ENCODE peak calls at places on chromosomes 12 and 14, in eight cellular contexts. U is mucosa of descending colon; A is choroid plexus epithelial cell; I is left lung; B is left ventricle myocardium inferior; M is fibroblast of lung; L is CD8-positive, alpha-beta memory T cell; X is brain microvascular endothelial cell. H is an unnamed sample.

GRCh38 chr14:37056473-37056872 is 115.9 kb downstream of the SLC25A21 start:
- DNase-seq in X (peak), U (no peak), M (peak), L (no peak), B (no peak), A (peak), I (no peak), H (peak)

GRCh38 chr12:105235299-105235746 is 651 bp downstream of the APPL2 start:
- DNase-seq in A (no peak), I (no peak), L (no peak), M (no peak), U (no peak), X (no peak), B (no peak), H (no peak)

GRCh38 chr12:132545955-132546354 is 56.0 kb downstream of the FBRSL1 start:
- DNase-seq in U (no peak), X (no peak), I (no peak), M (no peak), B (no peak), L (no peak), A (peak), H (no peak)

GRCh38 chr12:29516431-29516875 is 19.0 kb upstream of the OVCH1 start:
- DNase-seq in A (peak), B (no peak), I (no peak), U (no peak), M (peak), X (peak), L (no peak), H (no peak)

GRCh38 chr12:46948936-46949555 is 123.2 kb upstream of the SLC38A4 start:
- DNase-seq in U (no peak), B (no peak), A (no peak), I (no peak), M (no peak), X (no peak), L (no peak), H (no peak)

GRCh38 chr12:83196694-83197350 is 510.1 kb downstream of the TMTC2 start:
- DNase-seq in A (no peak), B (no peak), I (no peak), U (no peak), L (no peak), M (no peak), X (no peak), H (no peak)

GRCh38 chr12:46647034-46647433 is 178.8 kb downstream of the SLC38A4 start:
- DNase-seq in X (no peak), B (no peak), I (no peak), L (no peak), A (no peak), U (no peak), M (no peak), H (no peak)

GRCh38 chr12:56157201-56158028 is 744 bp upstream of the MYL6 start:
- DNase-seq in X (peak), L (peak), U (peak), I (peak), B (peak), M (peak), A (peak), H (peak)

GRCh38 chr14:103105580-103106168 is 11.1 kb downstream of the EXOC3L4 start:
- DNase-seq in B (no peak), U (peak), A (no peak), M (no peak), X (no peak), L (no peak), I (no peak), H (no peak)

GRCh38 chr14:99234982-99235491 is 37.0 kb downstream of the BCL11B start:
- DNase-seq in U (no peak), I (no peak), A (no peak), B (no peak), M (no peak), L (peak), X (no peak), H (no peak)

GRCh38 chr12:69898236-69898635 is 73.2 kb downstream of the MYRFL start:
- DNase-seq in I (no peak), B (no peak), M (peak), L (no peak), X (peak), U (no peak), A (peak), H (peak)

GRCh38 chr12:67669925-67670631 is 21.5 kb downstream of the DYRK2 start:
- DNase-seq in I (no peak), M (no peak), B (no peak), X (no peak), A (no peak), U (no peak), L (no peak), H (no peak)

GRCh38 chr14:92986254-92987147 is 63.6 kb downstream of the CHGA start:
- DNase-seq in U (no peak), A (peak), X (peak), M (peak), L (no peak), B (no peak), I (peak), H (peak)

GRCh38 chr14:95328876-95329503 is 9.3 kb upstream of the CLMN start:
- DNase-seq in I (no peak), L (no peak), A (no peak), U (no peak), M (no peak), B (no peak), X (no peak), H (no peak)

GRCh38 chr12:112599871-112600270 is 181.1 kb downstream of the PTPN11 start:
- DNase-seq in B (no peak), L (no peak), M (no peak), A (peak), U (no peak), I (no peak), X (no peak), H (no peak)

GRCh38 chr12:130850418-130851021 is 11.5 kb upstream of the STX2 start:
- DNase-seq in L (no peak), U (no peak), M (no peak), I (no peak), A (no peak), X (no peak), B (no peak), H (no peak)

GRCh38 chr12:57756406-57757341 is 1.8 kb downstream of the MARCHF9 start:
- DNase-seq in I (peak), M (no peak), U (peak), X (no peak), A (peak), L (peak), B (peak), H (no peak)

GRCh38 chr12:48988030-48988649 is 10.0 kb downstream of the WNT1 start:
- DNase-seq in L (peak), X (peak), U (peak), A (peak), M (peak), I (peak), B (no peak), H (no peak)

GRCh38 chr14:100536721-100537700 is 50.2 kb downstream of the BEGAIN start:
- DNase-seq in A (no peak), I (peak), M (no peak), X (no peak), L (no peak), U (no peak), B (peak), H (no peak)

GRCh38 chr12:42372154-42372791 is 46.3 kb downstream of the PPHLN1 start:
- DNase-seq in L (peak), I (no peak), B (no peak), X (peak), U (peak), M (peak), A (peak), H (peak)

GRCh38 chr12:62971769-62972525 is 37.0 kb upstream of the PPM1H start:
- DNase-seq in A (no peak), M (no peak), B (no peak), L (no peak), X (no peak), I (no peak), U (no peak), H (no peak)

GRCh38 chr14:35369701-35370191 is 34.8 kb downstream of the NFKBIA start:
- DNase-seq in A (peak), B (no peak), M (no peak), L (no peak), X (no peak), I (no peak), U (no peak), H (no peak)

GRCh38 chr12:46677749-46678148 is 148.0 kb downstream of the SLC38A4 start:
- DNase-seq in A (peak), L (no peak), U (no peak), M (peak), I (no peak), X (no peak), B (no peak), H (peak)

GRCh38 chr12:18819471-18819870 is 81.6 kb downstream of the CAPZA3 start:
- DNase-seq in I (no peak), M (no peak), L (no peak), U (no peak), A (no peak), B (no peak), X (no peak), H (no peak)

GRCh38 chr12:103742349-103742784 is 98.7 kb downstream of the NT5DC3 start:
- DNase-seq in A (peak), M (peak), L (no peak), U (peak), X (no peak), I (no peak), B (no peak), H (no peak)

GRCh38 chr14:96078687-96079016 is 39.5 kb downstream of the C14orf132 start:
- DNase-seq in L (no peak), B (no peak), X (no peak), U (no peak), M (no peak), A (no peak), I (peak), H (no peak)

GRCh38 chr12:52942914-52943207 is 6.1 kb upstream of the KRT18 start:
- DNase-seq in L (no peak), I (no peak), M (no peak), U (no peak), B (no peak), X (no peak), A (no peak), H (no peak)

GRCh38 chr12:69966409-69966808 is 141.4 kb downstream of the MYRFL start:
- DNase-seq in L (no peak), M (peak), A (peak), B (peak), I (no peak), X (peak), U (peak), H (no peak)

GRCh38 chr12:123077298-123078113 is 73.4 kb downstream of the PITPNM2 start:
- DNase-seq in M (no peak), A (no peak), L (no peak), B (no peak), X (no peak), I (no peak), U (no peak), H (no peak)

GRCh38 chr14:70897475-70897874 is 9.8 kb upstream of the PCNX1 start:
- DNase-seq in I (no peak), U (no peak), X (no peak), M (peak), A (peak), B (no peak), L (no peak), H (peak)

DNA sequence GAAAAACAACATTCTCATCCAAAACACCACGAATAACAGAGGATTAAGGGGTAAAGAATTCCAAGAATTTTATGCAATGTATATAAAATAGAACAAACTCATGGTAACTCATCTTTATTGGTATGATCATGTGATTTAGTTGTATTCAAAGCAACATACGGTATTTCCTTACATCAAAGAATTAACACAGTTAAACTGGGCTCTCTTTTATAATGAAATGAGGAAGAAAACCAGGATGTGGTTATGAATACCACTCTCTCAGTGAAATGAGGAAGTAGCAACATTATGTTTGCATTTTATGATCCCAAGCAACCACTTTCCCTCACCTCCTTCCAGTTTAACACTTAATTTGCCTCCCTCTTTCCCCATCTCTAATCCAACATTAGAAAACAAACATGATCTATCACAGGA is 22.9 kb downstream of the SPTLC2 start:
- DNase-seq in L (peak), B (no peak), I (no peak), M (no peak), U (no peak), A (peak), X (no peak), H (no peak)
- H3K4me3 ChIP-seq in L (peak), B (no peak), I (no peak), M (no peak), U (no peak), A (no peak), X (no peak), H (no peak)

GRCh38 chr14:87805315-87805723 is 187.7 kb downstream of the GALC start:
- DNase-seq in B (peak), X (no peak), I (no peak), U (peak), M (no peak), A (no peak), L (no peak), H (peak)
- H3K4me3 ChIP-seq in B (no peak), X (no peak), I (no peak), U (no peak), M (no peak), A (no peak), L (no peak), H (no peak)

DNA sequence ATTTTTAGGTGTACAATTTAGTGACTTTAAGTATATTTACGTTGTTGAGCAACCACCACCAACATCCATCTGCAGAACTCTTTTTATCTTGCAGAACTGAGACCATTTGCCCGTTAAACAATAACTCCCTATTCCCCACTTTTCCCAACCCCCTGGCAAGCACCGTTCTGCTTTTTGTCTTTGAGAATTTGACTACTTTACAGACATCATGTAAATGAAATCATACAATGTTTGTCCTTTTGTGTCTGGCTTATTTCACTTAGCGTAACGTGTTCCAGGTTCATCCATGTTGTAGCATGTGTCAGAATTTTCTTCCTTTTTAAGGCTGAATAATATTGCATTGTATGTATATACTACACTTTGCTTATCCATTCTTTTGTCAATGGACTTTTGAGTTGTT is 201.5 kb downstream of the DACT1 start:
- DNase-seq in L (no peak), X (no peak), U (no peak), I (no peak), A (no peak), B (no peak), M (no peak), H (no peak)
- H3K4me3 ChIP-seq in L (no peak), X (no peak), U (no peak), I (no peak), A (no peak), B (no peak), M (no peak), H (no peak)

GRCh38 chr14:47240755-47241437 is 434.5 kb downstream of the MDGA2 start:
- DNase-seq in B (no peak), M (no peak), U (no peak), I (no peak), L (no peak), A (no peak), X (no peak), H (no peak)
- H3K4me3 ChIP-seq in B (no peak), M (no peak), U (no peak), I (no peak), L (no peak), A (no peak), X (no peak), H (no peak)

DNA sequence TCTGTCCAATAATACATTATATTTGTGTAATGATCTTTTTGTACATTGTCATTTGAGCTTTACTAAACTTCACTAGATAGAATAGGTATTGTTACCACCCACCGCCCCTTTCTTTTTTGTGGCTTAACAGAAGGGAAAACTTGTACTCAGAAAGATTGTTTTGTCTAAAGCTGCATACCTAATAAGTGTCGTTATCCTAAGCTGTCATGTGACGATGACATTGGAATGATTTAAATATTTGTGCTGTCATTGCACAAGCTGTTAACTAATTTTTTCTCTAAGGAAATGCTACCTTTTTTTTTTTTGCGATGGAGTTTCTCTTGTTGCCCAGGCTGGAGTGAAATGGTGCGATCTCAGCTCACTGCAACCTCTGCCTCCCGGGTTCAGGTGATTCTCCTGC is 3.6 kb downstream of the DIP2B start:
- DNase-seq in U (no peak), A (no peak), B (no peak), X (no peak), L (no peak), M (no peak), I (no peak), H (no peak)
- H3K4me3 ChIP-seq in U (no peak), A (no peak), B (no peak), X (no peak), L (peak), M (no peak), I (no peak), H (no peak)

DNA sequence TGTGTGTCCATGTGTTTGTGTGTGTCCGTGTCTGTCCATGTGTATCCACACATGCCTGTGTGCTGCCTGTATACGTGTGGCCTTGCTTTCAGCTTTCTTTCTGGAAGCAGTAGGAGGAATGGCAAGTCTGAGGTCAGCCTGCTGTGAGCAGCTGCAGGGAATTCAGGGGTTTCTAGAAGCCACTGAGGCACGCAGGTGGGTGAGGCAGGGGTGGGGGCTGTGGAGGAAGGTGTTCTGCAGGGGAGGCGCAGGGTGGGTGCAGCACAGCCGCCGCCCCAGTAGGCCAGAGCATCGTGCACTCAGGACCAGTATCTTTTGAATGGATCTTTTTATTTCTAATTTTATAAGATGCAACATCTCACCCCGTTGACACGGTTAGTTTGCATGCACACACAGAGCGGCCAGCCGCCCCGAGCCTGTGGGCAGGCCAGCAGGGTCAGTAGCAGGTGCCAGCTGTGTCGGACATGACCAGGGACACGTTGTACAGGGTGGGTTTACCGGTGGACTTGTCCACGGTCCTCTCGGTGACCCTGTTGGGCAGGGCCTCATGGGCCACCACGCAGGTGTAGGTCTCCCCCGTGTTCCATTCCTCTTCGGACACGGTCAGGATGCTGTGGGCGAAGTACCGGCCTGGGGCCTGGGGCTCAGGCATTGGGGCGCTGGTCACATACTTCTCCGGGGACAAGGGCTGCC is 327.7 kb downstream of the TMEM121 start:
- DNase-seq in L (no peak), A (no peak), U (no peak), M (no peak), I (peak), X (no peak), B (peak), H (no peak)
- H3K4me3 ChIP-seq in L (no peak), A (no peak), U (no peak), M (no peak), I (no peak), X (no peak), B (no peak), H (no peak)

H was measured in astrocyte of the cerebellum.